ENCODE peak calls at places on chromosomes 11 and 22, in nine cellular contexts. One of them, this sample, is unnamed.

GRCh38 chr22:47598864-47599263 is 836.4 kb downstream of the TBC1D22A start:
- DNase-seq in transverse colon: no peak
- DNase-seq in neural progenitor cell: no peak
- DNase-seq in HCT116: no peak
- DNase-seq in HepG2: no peak
- DNase-seq in body of pancreas: no peak
- DNase-seq in cardiac muscle cell: no peak
- DNase-seq in esophagus muscularis mucosa: peak; percentile 77
- DNase-seq in breast epithelium: no peak
- DNase-seq in this sample: no peak

GRCh38 chr11:8011981-8012444 is 24.9 kb downstream of the EIF3F start:
- DNase-seq in HCT116: no peak
- DNase-seq in esophagus muscularis mucosa: peak; percentile 87
- DNase-seq in breast epithelium: no peak
- DNase-seq in transverse colon: no peak
- DNase-seq in neural progenitor cell: no peak
- DNase-seq in HepG2: no peak
- DNase-seq in body of pancreas: no peak
- DNase-seq in cardiac muscle cell: no peak
- DNase-seq in this sample: no peak

GRCh38 chr11:2461253-2462091 is 16.7 kb downstream of the KCNQ1 start:
- DNase-seq in body of pancreas: peak; percentile 55
- DNase-seq in breast epithelium: no peak
- DNase-seq in esophagus muscularis mucosa: no peak
- DNase-seq in cardiac muscle cell: peak; percentile 68
- DNase-seq in HCT116: no peak
- DNase-seq in transverse colon: no peak
- DNase-seq in neural progenitor cell: no peak
- DNase-seq in HepG2: no peak
- DNase-seq in this sample: no peak

GRCh38 chr11:108500169-108500568 is 2.0 kb upstream of the POGLUT3 start:
- DNase-seq in breast epithelium: no peak
- DNase-seq in transverse colon: no peak
- DNase-seq in HepG2: no peak
- DNase-seq in esophagus muscularis mucosa: no peak
- DNase-seq in HCT116: no peak
- DNase-seq in body of pancreas: no peak
- DNase-seq in cardiac muscle cell: no peak
- DNase-seq in neural progenitor cell: no peak
- DNase-seq in this sample: no peak

GRCh38 chr22:43546186-43546585 is 134.4 kb downstream of the MPPED1 start:
- DNase-seq in HepG2: no peak
- DNase-seq in neural progenitor cell: no peak
- DNase-seq in esophagus muscularis mucosa: no peak
- DNase-seq in breast epithelium: no peak
- DNase-seq in HCT116: no peak
- DNase-seq in body of pancreas: no peak
- DNase-seq in transverse colon: no peak
- DNase-seq in cardiac muscle cell: no peak
- DNase-seq in this sample: no peak

GRCh38 chr11:105582497-105582896 is 27.4 kb upstream of the GRIA4 start:
- DNase-seq in body of pancreas: no peak
- DNase-seq in transverse colon: no peak
- DNase-seq in HCT116: no peak
- DNase-seq in neural progenitor cell: no peak
- DNase-seq in cardiac muscle cell: no peak
- DNase-seq in breast epithelium: no peak
- DNase-seq in esophagus muscularis mucosa: no peak
- DNase-seq in HepG2: no peak
- DNase-seq in this sample: no peak

GRCh38 chr11:130703489-130704190 is 212.6 kb downstream of the SNX19 start:
- DNase-seq in breast epithelium: no peak
- DNase-seq in transverse colon: no peak
- DNase-seq in neural progenitor cell: no peak
- DNase-seq in esophagus muscularis mucosa: peak; percentile 64
- DNase-seq in body of pancreas: no peak
- DNase-seq in HCT116: no peak
- DNase-seq in HepG2: no peak
- DNase-seq in cardiac muscle cell: no peak
- DNase-seq in this sample: no peak

GRCh38 chr22:37557321-37558001 is 2.8 kb upstream of the CDC42EP1 start:
- DNase-seq in neural progenitor cell: no peak
- DNase-seq in esophagus muscularis mucosa: no peak
- DNase-seq in HCT116: no peak
- DNase-seq in transverse colon: no peak
- DNase-seq in cardiac muscle cell: no peak
- DNase-seq in breast epithelium: no peak
- DNase-seq in HepG2: peak; percentile 69
- DNase-seq in body of pancreas: peak; percentile 59
- DNase-seq in this sample: no peak

GRCh38 chr11:133894956-133895549 is 49.7 kb upstream of the SPATA19 start:
- DNase-seq in breast epithelium: no peak
- DNase-seq in HCT116: no peak
- DNase-seq in HepG2: no peak
- DNase-seq in cardiac muscle cell: peak; percentile 38
- DNase-seq in esophagus muscularis mucosa: no peak
- DNase-seq in neural progenitor cell: peak; percentile 58
- DNase-seq in transverse colon: no peak
- DNase-seq in body of pancreas: no peak
- DNase-seq in this sample: no peak

GRCh38 chr11:116558504-116559252 is 214.1 kb downstream of the BUD13 start:
- DNase-seq in HepG2: no peak
- DNase-seq in body of pancreas: no peak
- DNase-seq in breast epithelium: no peak
- DNase-seq in esophagus muscularis mucosa: no peak
- DNase-seq in neural progenitor cell: no peak
- DNase-seq in cardiac muscle cell: no peak
- DNase-seq in transverse colon: no peak
- DNase-seq in HCT116: no peak
- DNase-seq in this sample: no peak

GRCh38 chr11:75768909-75769771 is 562 bp downstream of the DGAT2 start:
- DNase-seq in cardiac muscle cell: no peak
- DNase-seq in transverse colon: no peak
- DNase-seq in body of pancreas: no peak
- DNase-seq in neural progenitor cell: no peak
- DNase-seq in breast epithelium: no peak
- DNase-seq in esophagus muscularis mucosa: no peak
- DNase-seq in HCT116: no peak
- DNase-seq in HepG2: no peak
- DNase-seq in this sample: no peak

GRCh38 chr22:45510376-45511232 is 7.9 kb downstream of the FBLN1 start:
- DNase-seq in HCT116: no peak
- DNase-seq in transverse colon: no peak
- DNase-seq in HepG2: no peak
- DNase-seq in neural progenitor cell: no peak
- DNase-seq in cardiac muscle cell: no peak
- DNase-seq in breast epithelium: no peak
- DNase-seq in esophagus muscularis mucosa: no peak
- DNase-seq in body of pancreas: no peak
- DNase-seq in this sample: no peak

GRCh38 chr11:12017865-12018453 is 9.5 kb upstream of the DKK3 start:
- DNase-seq in HepG2: no peak
- DNase-seq in neural progenitor cell: no peak
- DNase-seq in breast epithelium: no peak
- DNase-seq in transverse colon: no peak
- DNase-seq in cardiac muscle cell: peak; percentile 76
- DNase-seq in body of pancreas: no peak
- DNase-seq in esophagus muscularis mucosa: no peak
- DNase-seq in HCT116: no peak
- DNase-seq in this sample: no peak

GRCh38 chr11:87820026-87820425 is 355.2 kb downstream of the RAB38 start:
- DNase-seq in HCT116: no peak
- DNase-seq in HepG2: no peak
- DNase-seq in neural progenitor cell: no peak
- DNase-seq in transverse colon: no peak
- DNase-seq in breast epithelium: no peak
- DNase-seq in cardiac muscle cell: peak; percentile 2
- DNase-seq in body of pancreas: no peak
- DNase-seq in esophagus muscularis mucosa: no peak
- DNase-seq in this sample: no peak

GRCh38 chr22:20904980-20905355 is 12.2 kb upstream of the CRKL start:
- DNase-seq in breast epithelium: no peak
- DNase-seq in HepG2: no peak
- DNase-seq in body of pancreas: no peak
- DNase-seq in neural progenitor cell: no peak
- DNase-seq in transverse colon: no peak
- DNase-seq in cardiac muscle cell: no peak
- DNase-seq in HCT116: no peak
- DNase-seq in esophagus muscularis mucosa: no peak
- DNase-seq in this sample: no peak

GRCh38 chr11:17991799-17992433 is 20.9 kb downstream of the SERGEF start:
- DNase-seq in transverse colon: peak; percentile 30
- DNase-seq in breast epithelium: no peak
- DNase-seq in neural progenitor cell: peak; percentile 67
- DNase-seq in HepG2: peak; percentile 41
- DNase-seq in esophagus muscularis mucosa: no peak
- DNase-seq in body of pancreas: peak; percentile 50
- DNase-seq in cardiac muscle cell: peak; percentile 63
- DNase-seq in HCT116: peak; percentile 42
- DNase-seq in this sample: no peak

GRCh38 chr22:38572065-38572464 is 2.1 kb upstream of the DMC1 start:
- DNase-seq in breast epithelium: no peak
- DNase-seq in HCT116: peak; percentile 24
- DNase-seq in cardiac muscle cell: peak; percentile 67
- DNase-seq in neural progenitor cell: peak; percentile 69
- DNase-seq in body of pancreas: peak; percentile 43
- DNase-seq in transverse colon: peak; percentile 26
- DNase-seq in esophagus muscularis mucosa: peak; percentile 86
- DNase-seq in HepG2: peak; percentile 38
- DNase-seq in this sample: peak; percentile 34

GRCh38 chr11:57432017-57432590 is 5.2 kb upstream of the SLC43A3 start:
- DNase-seq in cardiac muscle cell: no peak
- DNase-seq in transverse colon: no peak
- DNase-seq in breast epithelium: no peak
- DNase-seq in HCT116: no peak
- DNase-seq in body of pancreas: no peak
- DNase-seq in HepG2: no peak
- DNase-seq in neural progenitor cell: no peak
- DNase-seq in esophagus muscularis mucosa: no peak
- DNase-seq in this sample: no peak

GRCh38 chr11:65968600-65969482 is 7.3 kb downstream of the SART1 start:
- DNase-seq in breast epithelium: no peak
- DNase-seq in neural progenitor cell: no peak
- DNase-seq in HCT116: no peak
- DNase-seq in esophagus muscularis mucosa: no peak
- DNase-seq in HepG2: no peak
- DNase-seq in transverse colon: no peak
- DNase-seq in body of pancreas: no peak
- DNase-seq in cardiac muscle cell: no peak
- DNase-seq in this sample: peak; percentile 75

GRCh38 chr11:19817265-19817851 is 104.7 kb downstream of the NAV2 start:
- DNase-seq in transverse colon: no peak
- DNase-seq in breast epithelium: no peak
- DNase-seq in body of pancreas: no peak
- DNase-seq in cardiac muscle cell: no peak
- DNase-seq in HepG2: no peak
- DNase-seq in esophagus muscularis mucosa: no peak
- DNase-seq in neural progenitor cell: no peak
- DNase-seq in HCT116: no peak
- DNase-seq in this sample: peak; percentile 72
- H3K4me3 ChIP-seq in transverse colon: no peak overlapping the region
- H3K4me3 ChIP-seq in breast epithelium: no peak overlapping the region
- H3K4me3 ChIP-seq in body of pancreas: no peak overlapping the region
- H3K4me3 ChIP-seq in cardiac muscle cell: no peak overlapping the region
- H3K4me3 ChIP-seq in HepG2: no peak overlapping the region
- H3K4me3 ChIP-seq in esophagus muscularis mucosa: no peak overlapping the region
- H3K4me3 ChIP-seq in neural progenitor cell: no peak overlapping the region
- H3K4me3 ChIP-seq in HCT116: no peak overlapping the region
- H3K4me3 ChIP-seq in this sample: no peak overlapping the region

GRCh38 chr11:35618497-35619029 is 303 bp downstream of the FJX1 start:
- DNase-seq in cardiac muscle cell: peak; percentile 60
- DNase-seq in neural progenitor cell: peak; percentile 72
- DNase-seq in esophagus muscularis mucosa: no peak
- DNase-seq in HepG2: no peak
- DNase-seq in transverse colon: peak; percentile 8
- DNase-seq in breast epithelium: no peak
- DNase-seq in body of pancreas: peak; percentile 31
- DNase-seq in HCT116: no peak
- DNase-seq in this sample: peak; percentile 29

GRCh38 chr11:35621620-35622019 is 3.4 kb downstream of the FJX1 start:
- DNase-seq in HCT116: no peak
- DNase-seq in HepG2: no peak
- DNase-seq in breast epithelium: no peak
- DNase-seq in neural progenitor cell: no peak
- DNase-seq in esophagus muscularis mucosa: no peak
- DNase-seq in cardiac muscle cell: no peak
- DNase-seq in transverse colon: no peak
- DNase-seq in body of pancreas: no peak
- DNase-seq in this sample: no peak

GRCh38 chr11:35622070-35622469 is 3.8 kb downstream of the FJX1 start:
- DNase-seq in body of pancreas: no peak
- DNase-seq in neural progenitor cell: peak; percentile 34
- DNase-seq in cardiac muscle cell: peak; percentile 30
- DNase-seq in HepG2: peak; percentile 6
- DNase-seq in transverse colon: no peak
- DNase-seq in breast epithelium: no peak
- DNase-seq in esophagus muscularis mucosa: no peak
- DNase-seq in HCT116: no peak
- DNase-seq in this sample: no peak

GRCh38 chr11:35619030-35619753 is 932 bp downstream of the FJX1 start:
- DNase-seq in esophagus muscularis mucosa: no peak
- DNase-seq in body of pancreas: peak; percentile 42
- DNase-seq in transverse colon: peak; percentile 8
- DNase-seq in HCT116: no peak
- DNase-seq in cardiac muscle cell: no peak
- DNase-seq in HepG2: no peak
- DNase-seq in neural progenitor cell: peak; percentile 75
- DNase-seq in breast epithelium: no peak
- DNase-seq in this sample: no peak

GRCh38 chr11:35619754-35620640 is 1.7 kb downstream of the FJX1 start:
- DNase-seq in body of pancreas: no peak
- DNase-seq in neural progenitor cell: peak; percentile 87
- DNase-seq in cardiac muscle cell: peak; percentile 56
- DNase-seq in HCT116: no peak
- DNase-seq in transverse colon: peak; percentile 8
- DNase-seq in esophagus muscularis mucosa: no peak
- DNase-seq in breast epithelium: no peak
- DNase-seq in HepG2: peak; percentile 38
- DNase-seq in this sample: no peak
- TF ChIP-seq CTCF in body of pancreas: no peak
- TF ChIP-seq CTCF in neural progenitor cell: no peak
- TF ChIP-seq CTCF in cardiac muscle cell: peak; percentile 11
- TF ChIP-seq CTCF in HCT116: no peak
- TF ChIP-seq CTCF in transverse colon: no peak
- TF ChIP-seq CTCF in esophagus muscularis mucosa: no peak
- TF ChIP-seq CTCF in breast epithelium: no peak
- TF ChIP-seq CTCF in HepG2: no peak
- TF ChIP-seq CTCF in this sample: no peak

GRCh38 chr22:40857309-40857851 is 432 bp downstream of the XPNPEP3 start:
- DNase-seq in breast epithelium: no peak
- DNase-seq in cardiac muscle cell: no peak
- DNase-seq in transverse colon: no peak
- DNase-seq in neural progenitor cell: no peak
- DNase-seq in HCT116: no peak
- DNase-seq in HepG2: no peak
- DNase-seq in body of pancreas: no peak
- DNase-seq in esophagus muscularis mucosa: no peak
- DNase-seq in this sample: no peak
- H3K4me1 ChIP-seq in breast epithelium: no peaks in the 10 kb centered on the region
- H3K4me1 ChIP-seq in cardiac muscle cell: peaks cover 27% of the 10 kb centered on the region
- H3K4me1 ChIP-seq in transverse colon: peaks cover 40% of the 10 kb centered on the region
- H3K4me1 ChIP-seq in neural progenitor cell: peaks cover 33% of the 10 kb centered on the region
- H3K4me1 ChIP-seq in HCT116: peaks cover 9% of the 10 kb centered on the region
- H3K4me1 ChIP-seq in HepG2: peaks cover 32% of the 10 kb centered on the region
- H3K4me1 ChIP-seq in body of pancreas: peaks cover 49% of the 10 kb centered on the region
- H3K4me1 ChIP-seq in esophagus muscularis mucosa: peaks cover 47% of the 10 kb centered on the region
- H3K4me1 ChIP-seq in this sample: peaks cover 7% of the 10 kb centered on the region

GRCh38 chr22:23841736-23842404 is 3.1 kb upstream of the DERL3 start:
- DNase-seq in HepG2: no peak
- DNase-seq in neural progenitor cell: peak; percentile 51
- DNase-seq in HCT116: no peak
- DNase-seq in esophagus muscularis mucosa: no peak
- DNase-seq in body of pancreas: no peak
- DNase-seq in breast epithelium: no peak
- DNase-seq in cardiac muscle cell: peak; percentile 90
- DNase-seq in transverse colon: no peak
- DNase-seq in this sample: no peak
- H3K4me3 ChIP-seq in HepG2: no peak overlapping the region
- H3K4me3 ChIP-seq in neural progenitor cell: no peak overlapping the region
- H3K4me3 ChIP-seq in HCT116: no peak overlapping the region
- H3K4me3 ChIP-seq in esophagus muscularis mucosa: no peak overlapping the region
- H3K4me3 ChIP-seq in body of pancreas: no peak overlapping the region
- H3K4me3 ChIP-seq in breast epithelium: no peak overlapping the region
- H3K4me3 ChIP-seq in cardiac muscle cell: no peak overlapping the region
- H3K4me3 ChIP-seq in transverse colon: no peak overlapping the region
- H3K4me3 ChIP-seq in this sample: no peak overlapping the region

This sample was measured in lung.